ENCODE peak calls at places on chromosomes 16 and 17, in eight cellular contexts. Z is CD4-positive, alpha-beta T cell; N is nephron progenitor cell; U is T-helper 17 cell; H is endodermal cell; X is PC-9; B is NCI-H1092; C is NCI-H510A. Y is an unnamed sample.

GRCh38 chr16:887846-888245 is 82.9 kb downstream of the LMF1 start:
- DNase-seq in U (no peak), B (no peak), C (no peak), N (no peak), X (no peak), H (no peak), Z (no peak), Y (no peak)

GRCh38 chr16:19926449-19927390 is 42.1 kb upstream of the GPRC5B start:
- DNase-seq in B (no peak), H (peak), U (no peak), C (no peak), N (no peak), Z (no peak), X (no peak), Y (no peak)

GRCh38 chr16:57807252-57807967 is 5.1 kb upstream of the KIFC3 start:
- DNase-seq in C (no peak), N (no peak), H (no peak), U (no peak), X (peak), B (no peak), Z (no peak), Y (no peak)

GRCh38 chr16:24013733-24014645 is 178.2 kb downstream of the PRKCB start:
- DNase-seq in X (no peak), B (no peak), C (no peak), Z (peak), H (no peak), N (no peak), U (peak), Y (no peak)

GRCh38 chr16:85515830-85516397 is 97.2 kb upstream of the GSE1 start:
- DNase-seq in C (no peak), U (no peak), N (no peak), B (no peak), H (peak), Z (no peak), X (peak), Y (no peak)

GRCh38 chr16:12729448-12729847 is 74.2 kb downstream of the CPPED1 start:
- DNase-seq in U (no peak), Z (no peak), H (no peak), X (no peak), N (no peak), C (no peak), B (no peak), Y (no peak)

GRCh38 chr16:85061566-85061965 is 34.0 kb downstream of the KIAA0513 start:
- DNase-seq in H (no peak), N (no peak), C (no peak), U (no peak), B (no peak), Z (no peak), X (no peak), Y (no peak)

GRCh38 chr17:5418858-5419355 is 555 bp downstream of the NUP88 start:
- DNase-seq in N (no peak), C (no peak), Z (peak), H (no peak), U (peak), X (peak), B (no peak), Y (peak)

GRCh38 chr17:3845361-3845753 is 689 bp downstream of the NCBP3 start:
- DNase-seq in U (no peak), H (no peak), C (no peak), B (no peak), X (peak), Z (no peak), N (no peak), Y (no peak)

GRCh38 chr17:82402865-82403264 is 15.3 kb upstream of the HEXD start:
- DNase-seq in Z (no peak), X (no peak), B (no peak), H (no peak), N (no peak), C (no peak), U (no peak), Y (no peak)

GRCh38 chr16:87914812-87915211 is 21.5 kb downstream of the CA5A start:
- DNase-seq in C (no peak), U (no peak), H (no peak), X (no peak), B (no peak), Z (no peak), N (no peak), Y (no peak)

GRCh38 chr17:17701658-17702057 is 20.4 kb downstream of the RAI1 start:
- DNase-seq in C (no peak), X (no peak), Z (no peak), U (no peak), H (no peak), B (no peak), N (no peak), Y (no peak)

GRCh38 chr16:22375117-22375962 is 921 bp upstream of the CDR2 start:
- DNase-seq in C (no peak), X (no peak), H (no peak), N (no peak), Z (no peak), U (no peak), B (peak), Y (no peak)

GRCh38 chr17:46842835-46843234 is 8.5 kb upstream of the WNT9B start:
- DNase-seq in H (peak), U (no peak), Z (no peak), X (no peak), N (no peak), C (no peak), B (no peak), Y (no peak)

GRCh38 chr16:5944971-5945370 is 847.4 kb upstream of the EEF2KMT start:
- DNase-seq in H (no peak), X (no peak), C (no peak), Z (no peak), B (no peak), N (no peak), U (no peak), Y (no peak)

GRCh38 chr16:88768041-88768876 is 16.8 kb downstream of the PIEZO1 start:
- DNase-seq in N (no peak), H (no peak), B (peak), C (no peak), X (no peak), U (no peak), Z (no peak), Y (no peak)

GRCh38 chr17:40500709-40501108 is 714 bp downstream of the TNS4 start:
- DNase-seq in Z (no peak), N (no peak), C (no peak), B (no peak), X (no peak), U (no peak), H (peak), Y (no peak)

GRCh38 chr17:46851029-46851741 is at the start of gene WNT9B:
- DNase-seq in C (peak), H (peak), B (no peak), X (no peak), Z (no peak), N (peak), U (no peak), Y (no peak)

GRCh38 chr17:75046583-75047289 is at the start of the genes ATP5PD and KCTD2:
- DNase-seq in N (peak), B (peak), C (peak), X (peak), H (peak), Z (peak), U (peak), Y (peak)

GRCh38 chr17:17681744-17682292 is 560 bp downstream of the RAI1 start:
- DNase-seq in B (no peak), Z (peak), H (peak), C (no peak), U (peak), X (no peak), N (peak), Y (no peak)

GRCh38 chr16:81928975-81929374 is 82.3 kb downstream of the SDR42E1 start:
- DNase-seq in C (no peak), N (no peak), B (no peak), Z (no peak), H (no peak), X (no peak), U (no peak), Y (no peak)

GRCh38 chr16:57100445-57100844 is 8.1 kb downstream of the CPNE2 start:
- DNase-seq in H (no peak), U (no peak), N (no peak), B (no peak), C (no peak), X (no peak), Z (no peak), Y (no peak)

GRCh38 chr17:64653325-64653984 is 8.7 kb downstream of the SMURF2 start:
- DNase-seq in H (no peak), Z (no peak), C (no peak), X (no peak), N (no peak), U (no peak), B (no peak), Y (no peak)

Y was measured in SHP77 treated with DMSO at 0.1 percent for 48 hours.